ENCODE peak calls at places on chromosome 2, in eight cellular contexts. R is HTR-8/SVneo; P is left ventricle myocardium inferior; S is WTC11; K is iPS-NIHi11; A is activated CD4-positive, alpha-beta T cell treated with anti-CD3 and anti-CD28 coated beads, Interleukin-2, amount 50 U/mL, for 24 hours; V is uterus; L is GM19239. C is an unnamed sample.

GRCh38 chr2:16661536-16661935 is 4.1 kb downstream of the CYRIA start:
- DNase-seq in R (no peak), P (no peak), S (no peak), K (no peak), A (no peak), V (no peak), L (no peak), C (no peak)

GRCh38 chr2:218983971-218984238 is 1.1 kb downstream of the FEV start:
- DNase-seq in R (no peak), P (no peak), S (no peak), K (no peak), A (no peak), V (no peak), L (no peak), C (no peak)

GRCh38 chr2:216001201-216001600 is 12.2 kb downstream of the MREG start:
- DNase-seq in R (no peak), P (no peak), S (no peak), K (no peak), A (no peak), V (no peak), L (no peak), C (no peak)

GRCh38 chr2:18719978-18720775 is 130.8 kb upstream of the NT5C1B start:
- DNase-seq in R (peak), P (no peak), S (no peak), K (no peak), A (no peak), V (no peak), L (no peak), C (no peak)

GRCh38 chr2:134771313-134771801 is 52.6 kb upstream of the TMEM163 start:
- DNase-seq in R (no peak), P (no peak), S (no peak), K (peak), A (no peak), V (no peak), L (no peak), C (no peak)

GRCh38 chr2:222864296-222864695 is 3.5 kb downstream of the ACSL3 start:
- DNase-seq in R (no peak), P (no peak), S (peak), K (no peak), A (no peak), V (peak), L (no peak), C (no peak)

GRCh38 chr2:179097131-179097530 is 47.2 kb upstream of the CCDC141 start:
- DNase-seq in R (no peak), P (no peak), S (no peak), K (no peak), A (no peak), V (no peak), L (no peak), C (no peak)

GRCh38 chr2:209431701-209432100 is 7.9 kb downstream of the MAP2 start:
- DNase-seq in R (peak), P (no peak), S (no peak), K (no peak), A (no peak), V (no peak), L (no peak), C (no peak)

GRCh38 chr2:136235451-136236418 is 117.8 kb upstream of the CXCR4 start:
- DNase-seq in R (peak), P (no peak), S (no peak), K (peak), A (no peak), V (no peak), L (no peak), C (no peak)